ENCODE peak calls at places on chromosomes 2 and 18, in seven cellular contexts. V is heart left ventricle, C is SK-N-SH, Y is GM23248, S is adrenal gland, U is upper lobe of right lung, O is A549. I is an unnamed sample.
A peak's percentile ranks its signal among the peaks of the same experiment; 100 is the strongest.

GRCh38 chr2:96502891-96503636 is 2.1 kb downstream of the NEURL3 start:
- DNase-seq in V (no peak), C (no peak), Y (no peak), S (no peak), U (no peak), O (no peak), I (no peak)

GRCh38 chr18:51861041-51861440 is 479.0 kb upstream of the DCC start:
- DNase-seq in V (no peak), C (no peak), Y (no peak), S (no peak), U (no peak), O (no peak), I (no peak)

GRCh38 chr2:186919272-186919671 is 70.3 kb upstream of the ZSWIM2 start:
- DNase-seq in V (no peak), C (no peak), Y (peak; percentile 83), S (no peak), U (no peak), O (no peak), I (no peak)

GRCh38 chr18:2538236-2538635 is 33.1 kb downstream of the METTL4 start:
- DNase-seq in V (no peak), C (no peak), Y (no peak), S (no peak), U (no peak), O (no peak), I (no peak)

GRCh38 chr2:127355407-127356008 is 32.3 kb downstream of the MAP3K2 start:
- DNase-seq in V (no peak), C (peak; percentile 33), Y (peak; percentile 32), S (no peak), U (no peak), O (no peak), I (no peak)

GRCh38 chr18:24987933-24988840 is 363.8 kb downstream of the ZNF521 start:
- DNase-seq in V (no peak), C (no peak), Y (peak; percentile 18), S (no peak), U (no peak), O (no peak), I (no peak)

GRCh38 chr2:231452799-231453508 is 11.3 kb downstream of the NCL start:
- DNase-seq in V (no peak), C (no peak), Y (no peak), S (no peak), U (no peak), O (no peak), I (peak; percentile 80)

GRCh38 chr2:217208867-217209266 is 349.0 kb upstream of the TNP1 start:
- DNase-seq in V (no peak), C (no peak), Y (no peak), S (no peak), U (no peak), O (no peak), I (no peak)

GRCh38 chr2:29598978-29599377 is 322.4 kb downstream of the ALK start:
- DNase-seq in V (no peak), C (no peak), Y (no peak), S (no peak), U (no peak), O (no peak), I (no peak)

GRCh38 chr2:44686561-44686960 is 254.9 kb upstream of the SIX3 start:
- DNase-seq in V (no peak), C (no peak), Y (peak; percentile 81), S (no peak), U (no peak), O (peak; percentile 7), I (no peak)

GRCh38 chr18:74132201-74132600 is 15.4 kb downstream of the FBXO15 start:
- DNase-seq in V (no peak), C (no peak), Y (no peak), S (no peak), U (no peak), O (no peak), I (no peak)

GRCh38 chr2:97936199-97936598 is 59.5 kb downstream of the TMEM131 start:
- DNase-seq in V (no peak), C (no peak), Y (no peak), S (no peak), U (no peak), O (no peak), I (peak; percentile 91)

GRCh38 chr2:201200345-201200744 is 17.4 kb downstream of the CASP10 start:
- DNase-seq in V (no peak), C (no peak), Y (no peak), S (no peak), U (no peak), O (no peak), I (no peak)
- H3K4me3 ChIP-seq in V (no peak overlapping the region), C (no peak overlapping the region), Y (no peak overlapping the region), S (no peak overlapping the region), U (no peak overlapping the region), O (no peak overlapping the region), I (no peak overlapping the region)

GRCh38 chr2:172539767-172540166 is 16.1 kb upstream of the PDK1 start:
- DNase-seq in V (no peak), C (no peak), Y (no peak), S (no peak), U (no peak), O (no peak), I (no peak)

GRCh38 chr2:172535119-172535518 is 20.8 kb upstream of the PDK1 start:
- DNase-seq in V (no peak), C (no peak), Y (no peak), S (no peak), U (no peak), O (no peak), I (no peak)

GRCh38 chr2:172545408-172546075 is 10.3 kb upstream of the PDK1 start:
- DNase-seq in V (no peak), C (no peak), Y (peak; percentile 65), S (no peak), U (no peak), O (no peak), I (no peak)

DNA sequence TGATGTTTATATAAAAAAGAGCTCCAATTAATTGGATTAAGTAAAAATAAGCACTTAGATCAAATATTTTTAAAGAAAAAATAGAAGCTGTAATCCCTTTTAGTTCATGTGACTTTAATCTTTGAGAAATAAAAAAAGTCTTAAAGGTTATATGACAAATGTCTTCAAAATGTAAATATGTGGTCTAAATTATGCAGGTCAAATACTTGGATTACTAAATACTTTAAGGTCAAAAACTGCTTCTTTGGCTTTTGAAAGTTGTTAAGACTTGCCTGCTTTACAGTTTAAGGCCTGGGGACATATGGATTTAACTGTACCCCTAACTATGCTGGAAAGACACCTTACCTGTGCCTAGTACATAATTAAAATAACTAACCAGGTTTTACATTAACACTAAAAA is 15.5 kb upstream of the PDK1 start:
- DNase-seq in V (no peak), C (no peak), Y (peak; percentile 45), S (no peak), U (no peak), O (no peak), I (no peak)
- H3K9me3 ChIP-seq in V (no peaks in the 10 kb centered on the region), C (no peaks in the 10 kb centered on the region), Y (no peaks in the 10 kb centered on the region), S (no peaks in the 10 kb centered on the region), U (no peaks in the 10 kb centered on the region), O (no peaks in the 10 kb centered on the region), I (peaks cover 55% of the 10 kb centered on the region)

DNA sequence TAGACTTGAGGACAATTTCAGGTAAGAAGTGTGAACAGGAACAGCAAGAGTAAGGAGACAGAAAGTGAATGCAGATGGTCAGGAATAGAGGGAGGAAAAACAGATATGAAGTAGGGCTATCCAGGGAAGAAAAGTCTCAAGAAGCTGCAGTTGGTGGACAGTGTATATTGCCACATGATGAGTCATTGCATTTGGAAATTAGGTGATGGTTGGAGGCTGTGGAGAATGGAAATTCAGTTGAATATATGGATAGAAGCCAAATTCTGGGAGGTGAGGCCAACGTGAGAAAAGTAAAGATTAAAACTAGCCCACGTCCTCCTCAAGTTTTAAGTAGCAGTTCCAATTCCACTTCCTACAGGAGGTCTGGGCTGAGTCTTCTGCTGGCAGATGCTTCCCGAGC is 158.4 kb downstream of the UBE2E3 start:
- DNase-seq in V (no peak), C (no peak), Y (peak; percentile 54), S (no peak), U (no peak), O (no peak), I (no peak)
- H3K4me3 ChIP-seq in V (no peak overlapping the region), C (no peak overlapping the region), Y (no peak overlapping the region), S (no peak overlapping the region), U (no peak overlapping the region), O (no peak overlapping the region), I (no peak overlapping the region)

DNA sequence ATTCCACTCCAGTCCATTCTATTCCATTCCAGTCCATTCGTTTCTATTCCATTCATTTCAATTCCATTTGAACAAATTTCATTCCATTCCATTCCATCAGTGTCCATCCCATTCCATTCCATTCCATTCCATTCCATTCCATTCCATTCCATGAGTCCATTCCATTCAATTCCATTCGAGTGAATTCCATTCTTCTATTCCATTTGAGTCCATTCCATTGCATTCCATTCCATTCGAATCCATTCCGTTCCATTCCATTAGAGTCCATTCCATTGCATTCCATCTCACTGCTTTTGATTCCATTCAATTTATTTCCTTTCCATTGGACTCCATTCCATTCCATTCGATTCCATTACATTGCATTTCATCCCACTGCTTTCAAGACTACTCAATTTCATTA is 1132.1 kb downstream of the RPIA start:
- DNase-seq in V (no peak), C (no peak), Y (no peak), S (no peak), U (no peak), O (no peak), I (no peak)
- H3K9me3 ChIP-seq in V (peaks cover 50% of the 10 kb centered on the region), C (no peaks in the 10 kb centered on the region), Y (peaks cover 7% of the 10 kb centered on the region), S (peaks cover 28% of the 10 kb centered on the region), U (peaks cover 41% of the 10 kb centered on the region), O (peaks cover 22% of the 10 kb centered on the region), I (no peaks in the 10 kb centered on the region)

GRCh38 chr2:197500503-197501179 is 462 bp downstream of the HSPE1 start:
- DNase-seq in V (no peak), C (no peak), Y (peak; percentile 43), S (no peak), U (no peak), O (no peak), I (no peak)

GRCh38 chr2:197504000-197504399 is 3.8 kb downstream of the HSPE1 start:
- DNase-seq in V (no peak), C (no peak), Y (no peak), S (no peak), U (no peak), O (no peak), I (no peak)

GRCh38 chr2:197502201-197502600 is 2.0 kb downstream of the HSPE1 start:
- DNase-seq in V (no peak), C (no peak), Y (no peak), S (no peak), U (no peak), O (no peak), I (no peak)

GRCh38 chr2:197504512-197504911 is 4.3 kb downstream of the HSPE1 start:
- DNase-seq in V (no peak), C (no peak), Y (no peak), S (no peak), U (no peak), O (no peak), I (no peak)

DNA sequence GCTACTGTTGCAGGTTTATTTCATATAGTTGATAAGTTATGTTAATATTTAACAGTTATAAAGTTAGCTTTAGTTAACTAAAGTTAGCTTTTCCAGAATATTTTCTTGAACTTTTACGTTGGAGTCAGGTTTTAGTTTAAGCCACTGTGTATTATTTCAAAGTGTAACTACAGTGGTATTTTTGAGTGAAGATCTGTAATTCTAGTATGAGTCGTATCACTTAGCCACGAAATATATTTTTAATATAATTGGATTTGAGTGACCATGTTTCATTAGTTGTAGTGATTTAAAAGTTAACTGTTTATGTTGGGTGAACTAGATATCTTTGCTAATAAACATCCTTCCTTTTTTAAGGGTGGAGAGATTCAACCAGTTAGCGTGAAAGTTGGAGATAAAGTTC is 2.5 kb downstream of the HSPE1 start:
- DNase-seq in V (no peak), C (no peak), Y (no peak), S (no peak), U (no peak), O (no peak), I (no peak)
- H3K4me3 ChIP-seq in V (no peak overlapping the region), C (no peak overlapping the region), Y (no peak overlapping the region), S (no peak overlapping the region), U (no peak overlapping the region), O (peak overlapping the region; percentile 86), I (peak overlapping the region; percentile 88)

GRCh38 chr2:86541282-86541681 is 22.0 kb downstream of the CHMP3 start:
- DNase-seq in V (no peak), C (no peak), Y (no peak), S (no peak), U (no peak), O (no peak), I (no peak)
- H3K9me3 ChIP-seq in V (no peaks in the 10 kb centered on the region), C (no peaks in the 10 kb centered on the region), Y (no peaks in the 10 kb centered on the region), S (no peaks in the 10 kb centered on the region), U (no peaks in the 10 kb centered on the region), O (peaks cover 6% of the 10 kb centered on the region), I (peaks cover 78% of the 10 kb centered on the region)

I was measured in endodermal cell.